ENCODE peak calls at places on chromosome 5, in four cellular contexts. Z is T-helper 9 cell, U is EH, C is head of caudate nucleus. S is an unnamed sample.

GRCh38 chr5:443239-444151 is 519 bp downstream of the EXOC3 start:
- DNase-seq in Z (no peak), C (peak), U (no peak), S (peak)

GRCh38 chr5:54821445-54822330 is 163.7 kb downstream of the ESM1 start:
- DNase-seq in C (no peak), Z (no peak), U (peak), S (no peak)

GRCh38 chr5:56640763-56641406 is 174.5 kb upstream of the MAP3K1 start:
- DNase-seq in U (no peak), C (peak), Z (no peak), S (no peak)

GRCh38 chr5:6623228-6623627 is 9.6 kb downstream of the NSUN2 start:
- DNase-seq in U (no peak), C (no peak), Z (no peak), S (no peak)

GRCh38 chr5:179550511-179551342 is at the start of gene RUFY1:
- DNase-seq in C (peak), U (peak), Z (peak), S (peak)

GRCh38 chr5:169161022-169161680 is 139.8 kb downstream of the SLIT3 start:
- DNase-seq in Z (no peak), U (peak), C (peak), S (peak)

GRCh38 chr5:64210866-64211265 is 45.2 kb downstream of the RNF180 start:
- DNase-seq in U (peak), C (no peak), Z (no peak), S (no peak)

GRCh38 chr5:1661311-1661710 is 137.6 kb upstream of the LPCAT1 start:
- DNase-seq in U (no peak), Z (no peak), C (no peak), S (no peak)

GRCh38 chr5:97528941-97529340 is 345.9 kb upstream of the RIOK2 start:
- DNase-seq in U (peak), C (no peak), Z (no peak), S (no peak)

GRCh38 chr5:54387659-54388232 is 67.8 kb upstream of the HSPB3 start:
- DNase-seq in Z (no peak), U (peak), C (no peak), S (no peak)

GRCh38 chr5:51347704-51348103 is 35.5 kb upstream of the ISL1 start:
- DNase-seq in C (no peak), U (no peak), Z (no peak), S (no peak)

GRCh38 chr5:145347026-145347616 is 488.0 kb downstream of the PRELID2 start:
- DNase-seq in C (no peak), Z (no peak), U (peak), S (no peak)

GRCh38 chr5:6096101-6096500 is 282.2 kb downstream of the MED10 start:
- DNase-seq in Z (no peak), C (no peak), U (no peak), S (peak)

S was measured in cerebellum.